ENCODE peak calls at places on chromosomes 1 and 21, in four cellular contexts. Y is GM12864, G is GM03348, J is body of pancreas. L is an unnamed sample.

GRCh38 chr1:6554907-6555778 is at the start of gene TAS1R1:
- DNase-seq in J (peak), G (peak), Y (no peak), L (peak)

GRCh38 chr1:168552961-168553360 is 9.2 kb upstream of the XCL2 start:
- DNase-seq in Y (no peak), J (no peak), G (no peak), L (no peak)

GRCh38 chr1:58996341-58997059 is 212.7 kb upstream of the JUN start:
- DNase-seq in G (no peak), Y (no peak), J (no peak), L (no peak)

GRCh38 chr1:14413809-14414208 is 184.7 kb upstream of the KAZN start:
- DNase-seq in G (peak), Y (no peak), J (no peak), L (no peak)

GRCh38 chr1:7561331-7561921 is 209.7 kb upstream of the VAMP3 start:
- DNase-seq in J (no peak), Y (no peak), G (no peak), L (no peak)

GRCh38 chr1:243786546-243786945 is 63.5 kb downstream of the AKT3 start:
- DNase-seq in Y (no peak), J (no peak), G (no peak), L (peak)

GRCh38 chr1:89739844-89740216 is 81.0 kb upstream of the LRRC8D start:
- DNase-seq in Y (no peak), G (no peak), J (no peak), L (no peak)

GRCh38 chr1:236685917-236686814 is at the start of gene ACTN2:
- DNase-seq in Y (no peak), J (peak), G (peak), L (peak)

GRCh38 chr1:169604781-169605560 is 18.7 kb upstream of the F5 start:
- DNase-seq in G (no peak), J (no peak), Y (no peak), L (peak)

GRCh38 chr1:26848947-26849774 is 13.8 kb upstream of the SFN start:
- DNase-seq in G (peak), J (peak), Y (no peak), L (peak)

GRCh38 chr1:27585684-27586083 is 18.3 kb downstream of the AHDC1 start:
- DNase-seq in Y (no peak), G (no peak), J (no peak), L (no peak)

GRCh38 chr1:1921459-1921862 is 2.4 kb upstream of the TMEM52 start:
- DNase-seq in J (no peak), G (no peak), Y (no peak), L (no peak)

GRCh38 chr21:37793660-37794059 is 122.6 kb downstream of the KCNJ6 start:
- DNase-seq in G (no peak), J (no peak), Y (no peak), L (no peak)

GRCh38 chr1:44855742-44856141 is 12.7 kb upstream of the PTCH2 start:
- DNase-seq in G (no peak), Y (no peak), J (no peak), L (no peak)

GRCh38 chr1:29563571-29563970 is 327.2 kb downstream of the PTPRU start:
- DNase-seq in Y (no peak), J (no peak), G (no peak), L (no peak)

GRCh38 chr1:185408675-185409270 is 91.7 kb upstream of the IVNS1ABP start:
- DNase-seq in Y (no peak), J (no peak), G (no peak), L (no peak)

GRCh38 chr1:244100691-244101453 is 49.8 kb downstream of the ZBTB18 start:
- DNase-seq in J (no peak), G (peak), Y (no peak), L (no peak)

GRCh38 chr1:155859881-155860841 is 794 bp downstream of the SYT11 start:
- DNase-seq in G (peak), Y (no peak), J (peak), L (peak)

GRCh38 chr1:1179983-1180861 is 6.5 kb downstream of the TTLL10 start:
- DNase-seq in G (no peak), Y (no peak), J (peak), L (peak)

GRCh38 chr1:206911064-206911663 is 10.6 kb downstream of the FCMR start:
- DNase-seq in Y (no peak), G (peak), J (peak), L (no peak)

GRCh38 chr1:42692461-42692860 is 10.2 kb downstream of the YBX1 start:
- DNase-seq in Y (no peak), G (no peak), J (no peak), L (no peak)

GRCh38 chr1:61081637-61082335 is 575 bp upstream of the NFIA start:
- DNase-seq in J (peak), Y (no peak), G (no peak), L (peak)

GRCh38 chr1:17340358-17340757 is 31.6 kb upstream of the PADI6 start:
- DNase-seq in J (no peak), G (no peak), Y (no peak), L (no peak)

GRCh38 chr1:14924012-14924452 is 229.5 kb upstream of the TMEM51 start:
- DNase-seq in Y (no peak), G (peak), J (peak), L (peak)

GRCh38 chr1:184069675-184070074 is 18.1 kb downstream of the TSEN15 start:
- DNase-seq in G (peak), J (no peak), Y (no peak), L (no peak)

GRCh38 chr1:7458946-7459345 is 312.1 kb upstream of the VAMP3 start:
- DNase-seq in G (peak), Y (no peak), J (no peak), L (no peak)

GRCh38 chr1:18294437-18295176 is 186.1 kb upstream of the KLHDC7A start:
- DNase-seq in J (no peak), Y (no peak), G (no peak), L (no peak)

GRCh38 chr1:17012775-17013501 is 1.2 kb upstream of the ATP13A2 start:
- DNase-seq in Y (no peak), G (peak), J (peak), L (peak)

GRCh38 chr1:204453141-204453772 is 41.3 kb downstream of the PIK3C2B start:
- DNase-seq in G (no peak), J (no peak), Y (peak), L (no peak)

GRCh38 chr1:203287109-203287893 is 18.0 kb upstream of the BTG2 start:
- DNase-seq in G (no peak), Y (peak), J (peak), L (peak)

GRCh38 chr21:34612056-34612455 is 2.9 kb downstream of the RCAN1 start:
- DNase-seq in J (no peak), G (no peak), Y (no peak), L (no peak)

GRCh38 chr1:225849905-225850304 is 32.3 kb downstream of the TMEM63A start:
- DNase-seq in G (no peak), Y (no peak), J (peak), L (no peak)